ENCODE peak calls at places on chromosomes 4 and X, in ten cellular contexts. Q, T, F, Z, J, D, B, S, G and U are unnamed samples.

GRCh38 chr4:88535090-88535755 is 11.6 kb upstream of the PYURF start:
- DNase-seq in G (no peak), F (no peak), Q (no peak), J (no peak), T (no peak), D (no peak), Z (no peak), B (no peak), S (no peak), U (no peak)

GRCh38 chr4:8035371-8035780 is 95.7 kb upstream of the AFAP1 start:
- DNase-seq in J (peak), S (no peak), B (no peak), T (peak), Z (no peak), Q (no peak), F (peak), D (no peak), G (no peak), U (peak)

GRCh38 chr4:37685726-37686372 is 327 bp downstream of the RELL1 start:
- DNase-seq in Q (peak), J (peak), D (peak), F (peak), T (peak), B (peak), S (peak), Z (peak), G (peak), U (no peak)

GRCh38 chr4:101790521-101791188 is at the start of gene BANK1:
- DNase-seq in T (peak), Q (peak), J (peak), G (peak), S (peak), F (no peak), Z (no peak), D (peak), B (peak), U (no peak)

GRCh38 chr4:110616162-110617062 is 6.5 kb downstream of the PITX2 start:
- DNase-seq in Z (no peak), S (no peak), D (no peak), F (no peak), G (no peak), B (no peak), T (no peak), Q (no peak), J (no peak), U (no peak)

GRCh38 chr4:3740256-3740655 is 25.9 kb upstream of the ADRA2C start:
- DNase-seq in J (peak), G (no peak), B (no peak), T (no peak), S (no peak), F (no peak), Z (no peak), Q (no peak), D (no peak), U (no peak)

GRCh38 chrX:47662144-47662657 is 3.2 kb upstream of the UXT start:
- DNase-seq in J (no peak), B (no peak), Z (no peak), Q (peak), T (no peak), S (no peak), D (no peak), G (no peak), F (peak), U (no peak)

GRCh38 chrX:100829730-100830129 is 9.5 kb downstream of the CSTF2 start:
- DNase-seq in G (no peak), Z (no peak), Q (peak), S (no peak), J (no peak), T (peak), F (peak), B (no peak), D (no peak), U (no peak)

GRCh38 chr4:3471886-3472285 is 8.8 kb downstream of the DOK7 start:
- DNase-seq in G (peak), Z (no peak), J (peak), D (no peak), Q (no peak), B (no peak), T (no peak), S (peak), F (no peak), U (no peak)

GRCh38 chr4:163484906-163485305 is 9.6 kb upstream of the TMA16 start:
- DNase-seq in D (peak), Z (no peak), J (no peak), Q (peak), S (peak), B (no peak), G (peak), F (peak), T (peak), U (peak)

GRCh38 chr4:77174426-77174825 is 17.4 kb downstream of the CCNG2 start:
- DNase-seq in Q (no peak), D (no peak), B (no peak), F (no peak), J (no peak), S (no peak), T (no peak), Z (no peak), G (no peak), U (no peak)

GRCh38 chrX:150365953-150366911 is 3.1 kb downstream of the MAMLD1 start:
- DNase-seq in S (no peak), F (peak), G (peak), Z (peak), J (peak), Q (peak), T (no peak), D (no peak), B (peak), U (no peak)

GRCh38 chrX:151393514-151393913 is 3.5 kb upstream of the VMA21 start:
- DNase-seq in J (no peak), D (no peak), S (peak), T (peak), F (no peak), Z (no peak), G (peak), B (no peak), Q (no peak), U (peak)

GRCh38 chr4:88697113-88697512 is 516 bp downstream of the NAP1L5 start:
- DNase-seq in D (no peak), S (peak), T (no peak), Z (peak), Q (no peak), B (peak), F (peak), J (no peak), G (no peak), U (no peak)

GRCh38 chr4:94634266-94634665 is 123.5 kb upstream of the BMPR1B start:
- DNase-seq in B (no peak), D (no peak), J (no peak), Z (no peak), G (no peak), Q (no peak), T (no peak), F (no peak), S (no peak), U (no peak)

GRCh38 chr4:40888916-40889315 is 139.2 kb downstream of the NSUN7 start:
- DNase-seq in G (no peak), S (no peak), J (no peak), F (no peak), D (no peak), T (no peak), Q (no peak), Z (no peak), B (no peak), U (no peak)
- H3K4me3 ChIP-seq in G (no peak), S (no peak), J (no peak), F (no peak), D (no peak), T (no peak), Q (no peak), Z (no peak), B (no peak), U (no peak)

GRCh38 chr4:138103597-138104461 is 138.3 kb downstream of the SLC7A11 start:
- DNase-seq in T (no peak), J (no peak), F (no peak), Z (no peak), S (no peak), Q (no peak), B (no peak), G (no peak), D (no peak), U (no peak)
- H3K4me3 ChIP-seq in T (no peak), J (no peak), F (no peak), Z (no peak), S (no peak), Q (no peak), B (no peak), G (no peak), D (no peak), U (no peak)

GRCh38 chr4:133641191-133641590 is 492.1 kb downstream of the PCDH10 start:
- DNase-seq in G (peak), F (no peak), Z (no peak), T (no peak), S (no peak), D (no peak), B (no peak), Q (no peak), J (no peak), U (no peak)
- H3K4me3 ChIP-seq in G (peak), F (no peak), Z (no peak), T (no peak), S (no peak), D (no peak), B (no peak), Q (no peak), J (no peak), U (no peak)

DNA sequence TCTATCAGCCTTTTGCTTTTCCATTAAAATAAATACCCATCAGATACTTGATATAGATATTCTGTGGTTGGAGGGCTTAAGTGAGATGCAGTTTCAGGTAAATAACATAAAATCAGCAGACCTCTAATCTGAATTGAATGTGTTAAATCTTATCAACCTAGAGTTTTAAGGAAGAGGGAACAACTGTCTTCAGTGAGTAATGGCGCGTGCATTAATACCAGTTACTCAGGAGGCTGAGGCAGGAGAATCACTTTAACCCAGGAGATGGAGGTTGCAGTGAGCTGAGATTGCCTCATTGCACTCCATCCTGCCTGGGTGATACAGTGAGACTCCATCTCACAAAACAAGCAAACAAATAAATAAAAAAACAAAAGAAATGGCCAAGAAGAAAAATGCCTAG is 54.3 kb downstream of the FAT4 start:
- DNase-seq in Z (no peak), G (no peak), S (no peak), J (no peak), D (no peak), Q (no peak), T (no peak), B (no peak), F (no peak), U (no peak)
- H3K4me3 ChIP-seq in Z (peak), G (no peak), S (no peak), J (no peak), D (peak), Q (peak), T (no peak), B (no peak), F (peak), U (no peak)

GRCh38 chr4:127622621-127622922 is 10.2 kb upstream of the INTU start:
- DNase-seq in S (no peak), Q (no peak), T (no peak), Z (no peak), G (no peak), F (no peak), J (no peak), B (no peak), D (no peak), U (no peak)

GRCh38 chr4:127618427-127618826 is 14.3 kb upstream of the INTU start:
- DNase-seq in D (no peak), T (no peak), J (no peak), F (no peak), G (no peak), B (no peak), S (no peak), Q (no peak), Z (no peak), U (no peak)

GRCh38 chr4:127624176-127624575 is 8.6 kb upstream of the INTU start:
- DNase-seq in S (no peak), G (no peak), F (peak), D (no peak), T (peak), J (no peak), Q (no peak), Z (no peak), B (no peak), U (no peak)

GRCh38 chr4:127622923-127623754 is 9.6 kb upstream of the INTU start:
- DNase-seq in Z (no peak), G (peak), D (no peak), S (no peak), Q (no peak), J (peak), T (no peak), B (peak), F (peak), U (no peak)

DNA sequence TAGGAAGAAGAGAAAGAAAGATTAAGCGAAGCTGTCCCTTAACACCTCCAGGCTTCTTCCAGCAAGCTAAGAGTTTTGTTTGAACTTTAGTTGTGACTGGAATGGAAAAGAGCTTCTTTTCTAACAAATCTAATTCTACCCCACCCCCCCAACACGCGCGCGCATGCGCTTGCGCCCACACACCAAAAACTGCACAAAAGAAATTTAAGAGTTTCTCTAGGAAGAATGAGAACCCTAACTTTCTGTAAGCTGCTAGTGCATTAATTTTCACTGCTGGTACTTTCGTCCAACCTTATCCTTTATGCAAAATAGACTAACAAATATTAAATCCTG is 9.0 kb upstream of the INTU start:
- DNase-seq in F (peak), Q (no peak), D (no peak), Z (no peak), J (peak), T (no peak), B (no peak), S (no peak), G (peak), U (no peak)
- H3K4me3 ChIP-seq in F (peak), Q (no peak), D (peak), Z (peak), J (peak), T (peak), B (peak), S (no peak), G (peak), U (no peak)

GRCh38 chr4:113636877-113637276 is 124.7 kb downstream of the CAMK2D start:
- DNase-seq in F (no peak), S (peak), D (no peak), T (peak), J (no peak), B (no peak), Z (no peak), Q (peak), G (no peak), U (peak)
- H3K4me3 ChIP-seq in F (peak), S (no peak), D (no peak), T (no peak), J (no peak), B (no peak), Z (no peak), Q (no peak), G (no peak), U (no peak)